ENCODE peak calls at places on chromosomes 3 and 15, in ten cellular contexts. One of them, this sample, is unnamed.

GRCh38 chr3:152307829-152308474 is 39.2 kb downstream of the MBNL1 start:
- DNase-seq in astrocyte: no peak
- DNase-seq in glutamatergic neuron: no peak
- DNase-seq in fibroblast of mammary gland: peak
- DNase-seq in progenitor cell of endocrine pancreas: no peak
- DNase-seq in body of pancreas: no peak
- DNase-seq in Peyer's patch: no peak
- DNase-seq in nephron progenitor cell: no peak
- DNase-seq in WTC11: no peak
- DNase-seq in NB4: no peak
- DNase-seq in this sample: no peak

GRCh38 chr3:52529376-52530333 is 4.0 kb downstream of the NT5DC2 start:
- DNase-seq in WTC11: no peak
- DNase-seq in NB4: peak
- DNase-seq in progenitor cell of endocrine pancreas: no peak
- DNase-seq in body of pancreas: no peak
- DNase-seq in glutamatergic neuron: peak
- DNase-seq in Peyer's patch: peak
- DNase-seq in fibroblast of mammary gland: peak
- DNase-seq in astrocyte: peak
- DNase-seq in nephron progenitor cell: no peak
- DNase-seq in this sample: no peak

GRCh38 chr3:191383104-191383503 is 52.8 kb upstream of the UTS2B start:
- DNase-seq in NB4: no peak
- DNase-seq in WTC11: no peak
- DNase-seq in glutamatergic neuron: no peak
- DNase-seq in astrocyte: peak
- DNase-seq in nephron progenitor cell: no peak
- DNase-seq in Peyer's patch: no peak
- DNase-seq in body of pancreas: no peak
- DNase-seq in progenitor cell of endocrine pancreas: no peak
- DNase-seq in fibroblast of mammary gland: peak
- DNase-seq in this sample: no peak

GRCh38 chr3:135837977-135838636 is 127.4 kb upstream of the PPP2R3A start:
- DNase-seq in nephron progenitor cell: no peak
- DNase-seq in Peyer's patch: no peak
- DNase-seq in fibroblast of mammary gland: no peak
- DNase-seq in body of pancreas: no peak
- DNase-seq in NB4: no peak
- DNase-seq in glutamatergic neuron: no peak
- DNase-seq in progenitor cell of endocrine pancreas: no peak
- DNase-seq in astrocyte: no peak
- DNase-seq in WTC11: no peak
- DNase-seq in this sample: no peak

GRCh38 chr3:44509985-44510360 is 32.5 kb upstream of the ZNF445 start:
- DNase-seq in WTC11: no peak
- DNase-seq in glutamatergic neuron: no peak
- DNase-seq in progenitor cell of endocrine pancreas: no peak
- DNase-seq in astrocyte: peak
- DNase-seq in Peyer's patch: no peak
- DNase-seq in NB4: peak
- DNase-seq in fibroblast of mammary gland: peak
- DNase-seq in nephron progenitor cell: no peak
- DNase-seq in body of pancreas: peak
- DNase-seq in this sample: no peak

GRCh38 chr3:194089357-194090177 is 46.4 kb upstream of the HES1 start:
- DNase-seq in astrocyte: peak
- DNase-seq in NB4: peak
- DNase-seq in WTC11: no peak
- DNase-seq in progenitor cell of endocrine pancreas: no peak
- DNase-seq in body of pancreas: peak
- DNase-seq in Peyer's patch: no peak
- DNase-seq in fibroblast of mammary gland: peak
- DNase-seq in nephron progenitor cell: no peak
- DNase-seq in glutamatergic neuron: peak
- DNase-seq in this sample: no peak

GRCh38 chr3:132354916-132355702 is 37.9 kb downstream of the ACP3 start:
- DNase-seq in nephron progenitor cell: no peak
- DNase-seq in WTC11: no peak
- DNase-seq in NB4: no peak
- DNase-seq in body of pancreas: no peak
- DNase-seq in glutamatergic neuron: no peak
- DNase-seq in Peyer's patch: no peak
- DNase-seq in astrocyte: no peak
- DNase-seq in progenitor cell of endocrine pancreas: no peak
- DNase-seq in fibroblast of mammary gland: no peak
- DNase-seq in this sample: no peak

GRCh38 chr15:82043130-82043673 is 2.6 kb downstream of the MEX3B start:
- DNase-seq in astrocyte: no peak
- DNase-seq in body of pancreas: no peak
- DNase-seq in glutamatergic neuron: peak
- DNase-seq in Peyer's patch: no peak
- DNase-seq in progenitor cell of endocrine pancreas: no peak
- DNase-seq in fibroblast of mammary gland: no peak
- DNase-seq in nephron progenitor cell: no peak
- DNase-seq in NB4: no peak
- DNase-seq in WTC11: peak
- DNase-seq in this sample: no peak

GRCh38 chr3:119145500-119146167 is at the start of gene TEX55:
- DNase-seq in fibroblast of mammary gland: peak
- DNase-seq in nephron progenitor cell: no peak
- DNase-seq in NB4: peak
- DNase-seq in WTC11: no peak
- DNase-seq in body of pancreas: no peak
- DNase-seq in glutamatergic neuron: no peak
- DNase-seq in Peyer's patch: no peak
- DNase-seq in astrocyte: peak
- DNase-seq in progenitor cell of endocrine pancreas: no peak
- DNase-seq in this sample: no peak

GRCh38 chr3:73504852-73505251 is 119.9 kb downstream of the PDZRN3 start:
- DNase-seq in nephron progenitor cell: no peak
- DNase-seq in NB4: no peak
- DNase-seq in Peyer's patch: no peak
- DNase-seq in fibroblast of mammary gland: no peak
- DNase-seq in astrocyte: no peak
- DNase-seq in body of pancreas: no peak
- DNase-seq in WTC11: no peak
- DNase-seq in glutamatergic neuron: no peak
- DNase-seq in progenitor cell of endocrine pancreas: no peak
- DNase-seq in this sample: no peak

GRCh38 chr3:38533285-38533994 is 37.3 kb downstream of the EXOG start:
- DNase-seq in body of pancreas: no peak
- DNase-seq in nephron progenitor cell: no peak
- DNase-seq in progenitor cell of endocrine pancreas: no peak
- DNase-seq in WTC11: no peak
- DNase-seq in astrocyte: no peak
- DNase-seq in fibroblast of mammary gland: no peak
- DNase-seq in glutamatergic neuron: no peak
- DNase-seq in Peyer's patch: no peak
- DNase-seq in NB4: no peak
- DNase-seq in this sample: no peak

GRCh38 chr3:141764946-141765345 is 1.7 kb downstream of the GRK7 start:
- DNase-seq in fibroblast of mammary gland: peak
- DNase-seq in body of pancreas: no peak
- DNase-seq in progenitor cell of endocrine pancreas: no peak
- DNase-seq in glutamatergic neuron: no peak
- DNase-seq in nephron progenitor cell: no peak
- DNase-seq in astrocyte: no peak
- DNase-seq in NB4: peak
- DNase-seq in Peyer's patch: no peak
- DNase-seq in WTC11: no peak
- DNase-seq in this sample: no peak

GRCh38 chr3:115092220-115092791 is 54.8 kb downstream of the ZBTB20 start:
- DNase-seq in Peyer's patch: peak
- DNase-seq in WTC11: peak
- DNase-seq in astrocyte: peak
- DNase-seq in glutamatergic neuron: peak
- DNase-seq in progenitor cell of endocrine pancreas: peak
- DNase-seq in NB4: peak
- DNase-seq in body of pancreas: peak
- DNase-seq in fibroblast of mammary gland: peak
- DNase-seq in nephron progenitor cell: peak
- DNase-seq in this sample: peak

GRCh38 chr15:75551076-75551475 is 28.0 kb downstream of the PTPN9 start:
- DNase-seq in Peyer's patch: no peak
- DNase-seq in nephron progenitor cell: no peak
- DNase-seq in astrocyte: no peak
- DNase-seq in body of pancreas: no peak
- DNase-seq in NB4: peak
- DNase-seq in progenitor cell of endocrine pancreas: no peak
- DNase-seq in glutamatergic neuron: no peak
- DNase-seq in WTC11: no peak
- DNase-seq in fibroblast of mammary gland: no peak
- DNase-seq in this sample: no peak

GRCh38 chr3:159005148-159005547 is 203.3 kb downstream of the MFSD1 start:
- DNase-seq in fibroblast of mammary gland: no peak
- DNase-seq in astrocyte: no peak
- DNase-seq in Peyer's patch: no peak
- DNase-seq in nephron progenitor cell: no peak
- DNase-seq in progenitor cell of endocrine pancreas: no peak
- DNase-seq in body of pancreas: no peak
- DNase-seq in WTC11: no peak
- DNase-seq in NB4: no peak
- DNase-seq in glutamatergic neuron: no peak
- DNase-seq in this sample: no peak
- TF ChIP-seq CTCF in fibroblast of mammary gland: no peak
- TF ChIP-seq CTCF in astrocyte: no peak
- TF ChIP-seq CTCF in Peyer's patch: no peak
- TF ChIP-seq CTCF in nephron progenitor cell: no peak
- TF ChIP-seq CTCF in progenitor cell of endocrine pancreas: no peak
- TF ChIP-seq CTCF in body of pancreas: no peak
- TF ChIP-seq CTCF in WTC11: no peak
- TF ChIP-seq CTCF in NB4: no peak
- TF ChIP-seq CTCF in glutamatergic neuron: no peak
- TF ChIP-seq CTCF in this sample: no peak

DNA sequence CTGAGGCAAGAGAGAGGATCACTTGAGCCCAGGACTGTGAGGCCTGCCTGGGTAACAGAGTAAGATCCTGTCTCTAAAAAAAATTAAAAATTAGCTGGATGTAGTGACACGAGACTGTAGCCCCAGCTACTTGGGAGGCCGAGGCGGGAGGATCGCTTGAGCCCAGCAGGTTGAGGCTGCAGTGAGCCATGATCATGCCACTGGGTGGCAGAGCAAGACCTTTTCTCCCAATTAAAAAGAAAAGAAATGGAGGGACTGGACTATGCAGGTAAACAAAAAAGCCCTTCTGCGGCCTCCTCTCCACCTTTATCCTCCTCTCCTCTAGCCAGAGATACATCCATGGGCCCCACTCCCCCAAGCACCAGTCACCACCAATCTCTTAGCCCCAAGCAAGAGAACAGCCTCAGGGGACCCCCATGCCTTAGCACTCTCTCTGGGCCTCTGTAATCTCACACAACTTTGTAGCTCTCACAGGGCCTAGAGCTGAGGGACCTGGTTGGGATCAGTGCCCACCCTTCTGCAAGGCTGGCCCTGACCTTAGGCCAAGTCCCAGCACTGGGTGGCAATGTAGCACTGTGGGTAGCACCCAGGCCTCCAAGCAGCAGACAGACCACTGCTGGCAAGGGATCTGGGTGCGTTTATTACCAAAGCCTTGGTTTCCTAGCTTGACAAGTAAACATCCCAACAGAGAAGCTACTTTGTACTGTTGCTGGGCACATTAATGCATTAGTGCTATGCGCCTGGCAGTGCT is 43.4 kb downstream of the FAM174B start:
- DNase-seq in Peyer's patch: peak
- DNase-seq in body of pancreas: peak
- DNase-seq in glutamatergic neuron: no peak
- DNase-seq in nephron progenitor cell: no peak
- DNase-seq in fibroblast of mammary gland: no peak
- DNase-seq in WTC11: no peak
- DNase-seq in progenitor cell of endocrine pancreas: no peak
- DNase-seq in NB4: no peak
- DNase-seq in astrocyte: no peak
- DNase-seq in this sample: no peak
- TF ChIP-seq CTCF in Peyer's patch: no peak
- TF ChIP-seq CTCF in body of pancreas: no peak
- TF ChIP-seq CTCF in glutamatergic neuron: no peak
- TF ChIP-seq CTCF in nephron progenitor cell: no peak
- TF ChIP-seq CTCF in fibroblast of mammary gland: no peak
- TF ChIP-seq CTCF in WTC11: no peak
- TF ChIP-seq CTCF in progenitor cell of endocrine pancreas: no peak
- TF ChIP-seq CTCF in NB4: no peak
- TF ChIP-seq CTCF in astrocyte: no peak
- TF ChIP-seq CTCF in this sample: no peak

DNA sequence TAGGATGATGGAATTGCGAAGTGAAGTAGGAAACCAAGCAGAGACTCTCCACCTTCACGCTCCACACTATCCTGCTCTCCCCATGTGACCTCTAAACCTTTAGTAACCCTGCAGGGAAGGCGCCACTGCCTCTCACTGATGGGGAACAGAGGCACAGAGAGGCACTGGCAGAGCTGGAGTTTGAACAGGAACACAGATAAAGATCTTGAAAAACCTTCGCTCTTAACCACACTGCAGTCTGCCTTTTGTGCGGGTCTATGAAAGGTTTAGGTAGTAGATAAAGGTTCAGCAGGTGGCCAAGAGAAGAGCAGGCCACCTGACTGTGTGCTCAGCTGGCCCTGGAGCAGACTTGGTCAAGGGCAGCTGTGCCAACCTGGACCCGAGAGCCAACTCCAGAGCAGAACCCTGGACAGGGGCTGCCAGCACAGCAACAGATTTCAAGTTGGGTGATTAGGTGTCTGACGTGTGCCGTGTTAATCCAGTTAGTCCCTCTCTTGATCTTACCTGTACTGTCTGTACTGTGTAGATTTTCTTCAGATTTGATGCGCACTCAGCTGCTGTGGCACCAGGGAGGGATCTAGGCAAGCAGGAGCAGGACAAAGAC is 15.2 kb downstream of the EIF4E3 start:
- DNase-seq in glutamatergic neuron: no peak
- DNase-seq in progenitor cell of endocrine pancreas: no peak
- DNase-seq in astrocyte: no peak
- DNase-seq in body of pancreas: peak
- DNase-seq in NB4: no peak
- DNase-seq in WTC11: no peak
- DNase-seq in Peyer's patch: no peak
- DNase-seq in nephron progenitor cell: no peak
- DNase-seq in fibroblast of mammary gland: no peak
- DNase-seq in this sample: no peak
- TF ChIP-seq CTCF in glutamatergic neuron: no peak
- TF ChIP-seq CTCF in progenitor cell of endocrine pancreas: no peak
- TF ChIP-seq CTCF in astrocyte: no peak
- TF ChIP-seq CTCF in body of pancreas: no peak
- TF ChIP-seq CTCF in NB4: no peak
- TF ChIP-seq CTCF in WTC11: no peak
- TF ChIP-seq CTCF in Peyer's patch: no peak
- TF ChIP-seq CTCF in nephron progenitor cell: no peak
- TF ChIP-seq CTCF in fibroblast of mammary gland: no peak
- TF ChIP-seq CTCF in this sample: no peak

DNA sequence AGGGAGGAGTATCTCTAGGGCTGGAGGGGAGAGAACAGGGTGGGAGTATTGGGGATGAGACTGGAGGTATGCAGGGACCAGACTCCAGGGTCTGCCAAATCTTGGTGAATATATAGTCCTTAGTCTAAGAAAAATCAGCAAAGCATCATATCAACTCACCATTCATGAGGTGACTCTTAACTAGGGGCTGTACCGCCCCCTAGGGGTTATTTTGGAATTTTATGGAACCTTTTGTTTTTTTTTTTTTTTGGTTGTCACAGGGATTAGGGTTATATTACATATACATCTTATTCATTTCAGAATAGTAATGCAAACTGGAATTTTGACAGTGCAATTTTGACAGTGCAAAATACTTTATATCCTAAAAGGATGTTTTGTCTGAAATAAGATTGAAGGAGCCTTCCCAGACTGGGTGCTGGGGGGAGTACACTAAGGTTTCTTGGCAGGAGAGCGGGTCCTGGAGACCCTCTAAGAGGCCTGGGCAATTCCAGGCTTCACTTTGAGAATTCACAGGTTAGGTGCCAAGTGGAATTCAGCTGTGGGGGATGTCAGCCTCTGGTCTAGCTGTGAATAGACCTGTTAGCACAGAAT is 7.5 kb downstream of the CMTM7 start:
- DNase-seq in Peyer's patch: no peak
- DNase-seq in nephron progenitor cell: peak
- DNase-seq in fibroblast of mammary gland: peak
- DNase-seq in WTC11: no peak
- DNase-seq in glutamatergic neuron: no peak
- DNase-seq in progenitor cell of endocrine pancreas: no peak
- DNase-seq in NB4: peak
- DNase-seq in astrocyte: no peak
- DNase-seq in body of pancreas: peak
- DNase-seq in this sample: no peak
- TF ChIP-seq CTCF in Peyer's patch: peak
- TF ChIP-seq CTCF in nephron progenitor cell: peak
- TF ChIP-seq CTCF in fibroblast of mammary gland: peak
- TF ChIP-seq CTCF in WTC11: peak
- TF ChIP-seq CTCF in glutamatergic neuron: peak
- TF ChIP-seq CTCF in progenitor cell of endocrine pancreas: peak
- TF ChIP-seq CTCF in NB4: peak
- TF ChIP-seq CTCF in astrocyte: peak
- TF ChIP-seq CTCF in body of pancreas: peak
- TF ChIP-seq CTCF in this sample: peak